ENCODE peak calls at places on chromosomes 2 and 18, in four cellular contexts. S is K562, Y is prostate gland, M is NB4. H is an unnamed sample.

GRCh38 chr2:26875083-26875634 is 27.2 kb downstream of the DPYSL5 start:
- DNase-seq in S (no peak), Y (no peak), M (no peak), H (no peak)

GRCh38 chr18:21853020-21853419 is 112.4 kb downstream of the MIB1 start:
- DNase-seq in S (no peak), Y (no peak), M (no peak), H (no peak)

GRCh38 chr2:50943781-50944180 is 88.2 kb downstream of the NRXN1 start:
- DNase-seq in S (no peak), Y (no peak), M (no peak), H (no peak)

GRCh38 chr2:192390401-192390800 is 195.7 kb upstream of the TMEFF2 start:
- DNase-seq in S (no peak), Y (no peak), M (no peak), H (no peak)

GRCh38 chr2:150247471-150247870 is 240.0 kb downstream of the RND3 start:
- DNase-seq in S (no peak), Y (no peak), M (no peak), H (no peak)

GRCh38 chr2:212547716-212548458 is 9.3 kb upstream of the ERBB4 start:
- DNase-seq in S (no peak), Y (no peak), M (no peak), H (no peak)

GRCh38 chr2:38692636-38693318 is 26.9 kb downstream of the GALM start:
- DNase-seq in S (peak), Y (peak), M (no peak), H (peak)

GRCh38 chr2:217919781-217920351 is 82.9 kb downstream of the TNS1 start:
- DNase-seq in S (no peak), Y (no peak), M (peak), H (no peak)

GRCh38 chr2:122670932-122671331 is 915.5 kb downstream of the TSN start:
- DNase-seq in S (no peak), Y (no peak), M (no peak), H (no peak)

GRCh38 chr2:232592687-232593407 is 40.6 kb upstream of the EFHD1 start:
- DNase-seq in S (no peak), Y (peak), M (no peak), H (peak)

GRCh38 chr18:76351961-76352581 is 143.0 kb downstream of the ZNF516 start:
- DNase-seq in S (no peak), Y (peak), M (peak), H (peak)

GRCh38 chr2:212242739-212243138 is 295.9 kb downstream of the ERBB4 start:
- DNase-seq in S (no peak), Y (no peak), M (no peak), H (no peak)

GRCh38 chr18:47246027-47246971 is 5.2 kb downstream of the SKOR2 start:
- DNase-seq in S (no peak), Y (no peak), M (no peak), H (no peak)

GRCh38 chr18:40464032-40464431 is 1491.0 kb upstream of the PIK3C3 start:
- DNase-seq in S (no peak), Y (no peak), M (no peak), H (no peak)

GRCh38 chr2:10135296-10136089 is 13.0 kb downstream of the RRM2 start:
- DNase-seq in S (peak), Y (no peak), M (peak), H (no peak)

GRCh38 chr2:207930747-207931146 is 94.6 kb downstream of the PLEKHM3 start:
- DNase-seq in S (no peak), Y (peak), M (no peak), H (peak)

GRCh38 chr2:191927319-191927867 is 80.5 kb upstream of the CAVIN2 start:
- DNase-seq in S (peak), Y (peak), M (no peak), H (peak)

GRCh38 chr18:44771957-44772917 is 91.5 kb downstream of the SETBP1 start:
- DNase-seq in S (no peak), Y (no peak), M (peak), H (peak)

GRCh38 chr2:84844141-84844540 is 36.7 kb downstream of the TRABD2A start:
- DNase-seq in S (no peak), Y (no peak), M (no peak), H (no peak)

GRCh38 chr2:219119422-219120043 is 41.1 kb downstream of the NHEJ1 start:
- DNase-seq in S (peak), Y (peak), M (peak), H (peak)

GRCh38 chr2:3631851-3632659 is 25.9 kb upstream of the ALLC start:
- DNase-seq in S (no peak), Y (no peak), M (no peak), H (no peak)

GRCh38 chr18:38023871-38024270 is 458.3 kb upstream of the CELF4 start:
- DNase-seq in S (no peak), Y (no peak), M (no peak), H (no peak)

GRCh38 chr2:6972067-6972710 is 55.0 kb downstream of the RNF144A start:
- DNase-seq in S (no peak), Y (no peak), M (no peak), H (no peak)

GRCh38 chr18:12248926-12249720 is 5.0 kb upstream of the CIDEA start:
- DNase-seq in S (no peak), Y (no peak), M (no peak), H (no peak)

GRCh38 chr2:62396880-62397279 is 109.1 kb downstream of the TMEM17 start:
- DNase-seq in S (no peak), Y (no peak), M (no peak), H (no peak)

GRCh38 chr2:31337860-31338259 is 76.7 kb downstream of the XDH start:
- DNase-seq in S (no peak), Y (no peak), M (no peak), H (no peak)

GRCh38 chr2:42652086-42652485 is 83.7 kb downstream of the MTA3 start:
- DNase-seq in S (no peak), Y (no peak), M (no peak), H (no peak)

GRCh38 chr2:212797484-212798205 is 259.0 kb upstream of the ERBB4 start:
- DNase-seq in S (no peak), Y (no peak), M (no peak), H (no peak)

GRCh38 chr2:200065477-200065876 is 110.1 kb downstream of the MAIP1 start:
- DNase-seq in S (no peak), Y (no peak), M (no peak), H (no peak)

GRCh38 chr2:166158546-166158945 is 30.7 kb upstream of the SCN1A start:
- DNase-seq in S (no peak), Y (no peak), M (no peak), H (no peak)

GRCh38 chr2:43317194-43317593 is 90.8 kb upstream of the ZFP36L2 start:
- DNase-seq in S (no peak), Y (no peak), M (no peak), H (no peak)

DNA sequence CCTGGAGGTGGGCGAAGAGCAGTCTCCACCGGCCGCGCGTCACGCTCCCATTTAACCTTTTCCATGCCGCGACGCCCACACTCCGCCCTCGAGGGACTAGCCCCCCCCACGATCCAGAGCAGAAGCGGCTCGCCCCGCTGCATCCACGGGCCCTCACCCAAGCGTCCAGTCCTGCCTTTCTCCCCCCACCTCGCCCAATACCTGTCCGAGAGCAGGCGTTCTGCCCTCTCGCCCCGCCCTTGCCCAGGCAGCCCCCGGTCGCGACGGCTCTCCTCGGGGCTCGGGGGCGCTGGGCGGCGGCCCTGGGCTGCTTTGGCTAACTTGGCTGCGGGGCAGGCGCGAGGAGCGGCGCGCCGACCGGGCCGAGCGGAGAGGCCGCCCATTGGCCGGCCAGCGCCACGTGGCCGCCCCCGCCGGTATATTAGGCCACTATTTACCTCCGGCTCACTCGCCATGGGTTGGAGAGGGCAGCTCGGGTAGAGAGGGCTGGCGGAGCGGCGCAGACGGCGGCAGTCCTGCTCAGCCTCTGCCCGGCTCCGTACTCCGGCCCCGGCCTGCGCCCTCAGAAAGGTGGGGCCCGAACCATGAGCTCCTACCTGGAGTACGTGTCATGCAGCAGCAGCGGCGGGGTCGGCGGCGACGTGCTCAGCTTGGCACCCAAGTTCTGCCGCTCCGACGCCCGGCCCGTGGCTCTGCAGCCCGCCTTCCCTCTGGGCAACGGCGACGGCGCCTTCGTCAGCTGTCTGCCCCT is at the start of gene HOXD1:
- DNase-seq in S (peak), Y (peak), M (no peak), H (peak)
- TF ChIP-seq POLR2A in S (no peak), Y (no peak), M (no peak), H (peak)

GRCh38 chr2:101771226-101771906 is 73.9 kb downstream of the MAP4K4 start:
- DNase-seq in S (no peak), Y (no peak), M (no peak), H (no peak)

GRCh38 chr2:101775092-101775491 is 77.6 kb downstream of the MAP4K4 start:
- DNase-seq in S (no peak), Y (no peak), M (no peak), H (no peak)

GRCh38 chr2:101773137-101773536 is 75.6 kb downstream of the MAP4K4 start:
- DNase-seq in S (no peak), Y (no peak), M (no peak), H (no peak)

GRCh38 chr2:101770672-101771071 is 73.2 kb downstream of the MAP4K4 start:
- DNase-seq in S (peak), Y (no peak), M (peak), H (peak)

DNA sequence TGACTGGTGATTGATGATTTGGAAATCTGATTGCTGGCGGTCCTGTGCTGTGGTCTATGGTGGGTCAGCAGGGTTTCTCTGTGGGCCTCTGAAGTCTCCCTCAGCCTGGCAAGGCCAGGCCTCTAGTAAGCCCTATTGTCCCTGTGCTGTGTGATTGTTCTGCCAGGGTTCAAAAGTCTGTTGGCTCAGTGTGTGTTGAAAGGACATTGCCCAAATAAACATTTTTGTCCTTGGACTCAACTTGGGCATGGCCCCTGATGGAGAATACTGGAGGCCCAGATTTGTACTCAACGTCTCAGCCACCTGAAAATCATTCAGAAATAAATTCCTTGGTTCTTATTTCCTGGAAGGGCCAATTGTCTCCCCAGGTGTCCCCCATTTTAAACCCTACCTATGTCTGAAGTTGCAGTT is 74.4 kb downstream of the MAP4K4 start:
- DNase-seq in S (no peak), Y (no peak), M (no peak), H (no peak)
- TF ChIP-seq POLR2A in S (no peak), Y (no peak), M (no peak), H (no peak)

DNA sequence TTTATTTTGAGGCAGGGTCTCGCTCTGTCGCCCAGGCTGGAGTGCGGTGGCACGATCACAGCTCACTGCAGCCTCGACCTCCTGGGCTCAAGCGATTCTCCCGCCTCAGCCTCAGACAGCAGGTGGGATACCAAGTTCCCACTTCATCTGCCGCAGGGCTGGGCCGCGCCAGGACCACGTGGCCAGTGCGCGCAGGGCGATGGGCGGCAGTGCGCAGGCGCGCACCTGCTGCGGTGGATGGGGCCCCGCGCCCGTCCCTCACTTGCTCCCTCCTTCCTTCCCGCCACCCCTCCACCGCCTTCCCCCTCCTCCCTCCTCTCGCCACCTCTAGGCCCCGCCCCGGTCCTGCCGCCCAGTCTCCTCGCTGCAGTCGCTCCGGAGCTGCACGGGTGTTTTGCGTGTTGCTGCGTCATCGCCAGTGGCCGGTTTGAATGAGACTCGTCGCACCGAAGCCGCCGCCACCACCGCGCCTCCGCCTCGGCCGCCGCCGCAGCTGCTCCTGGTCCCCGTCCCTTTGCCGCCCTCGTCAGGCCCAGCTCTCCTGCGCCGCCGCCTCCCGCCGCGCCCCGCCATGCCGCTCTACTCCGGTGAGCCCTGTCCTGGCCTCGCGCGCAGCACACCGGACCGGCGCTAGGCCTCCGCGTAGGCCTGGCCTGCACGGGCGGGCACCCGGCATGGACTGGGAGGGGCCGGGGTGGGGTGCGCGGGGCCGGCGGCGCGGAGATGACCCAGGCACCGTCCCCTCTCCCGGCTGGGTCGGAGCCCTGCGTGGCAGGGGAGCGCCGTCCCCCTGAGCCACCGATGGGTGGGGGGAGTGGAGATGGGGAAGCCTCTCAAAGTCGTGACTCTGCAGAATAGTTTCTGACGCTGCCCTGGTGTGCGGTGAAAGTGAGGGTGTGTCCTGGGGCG is at the start of gene USP14:
- DNase-seq in S (peak), Y (peak), M (peak), H (peak)
- TF ChIP-seq POLR2A in S (peak), Y (peak), M (no peak), H (peak)

GRCh38 chr18:75261430-75262223 is 51.0 kb downstream of the TSHZ1 start:
- DNase-seq in S (no peak), Y (no peak), M (no peak), H (no peak)
- TF ChIP-seq POLR2A in S (no peak), Y (no peak), M (no peak), H (no peak)

GRCh38 chr2:241110607-241111442 is 8.7 kb upstream of the MTERF4 start:
- DNase-seq in S (no peak), Y (no peak), M (no peak), H (no peak)

GRCh38 chr2:241114836-241115235 is 12.7 kb upstream of the MTERF4 start:
- DNase-seq in S (no peak), Y (no peak), M (no peak), H (no peak)

GRCh38 chr2:241112046-241112445 is 10.0 kb upstream of the MTERF4 start:
- DNase-seq in S (no peak), Y (no peak), M (no peak), H (no peak)

GRCh38 chr2:241111443-241111810 is 9.3 kb upstream of the MTERF4 start:
- DNase-seq in S (no peak), Y (no peak), M (no peak), H (no peak)

GRCh38 chr2:241112592-241112991 is 10.5 kb upstream of the MTERF4 start:
- DNase-seq in S (no peak), Y (no peak), M (no peak), H (no peak)
- TF ChIP-seq POLR2A in S (no peak), Y (no peak), M (no peak), H (no peak)

GRCh38 chr2:64731746-64732145 is 78.0 kb upstream of the SERTAD2 start:
- DNase-seq in S (no peak), Y (no peak), M (peak), H (no peak)

GRCh38 chr2:64730551-64731305 is 77.0 kb upstream of the SERTAD2 start:
- DNase-seq in S (no peak), Y (peak), M (peak), H (peak)

GRCh38 chr2:64727013-64727767 is 73.5 kb upstream of the SERTAD2 start:
- DNase-seq in S (no peak), Y (no peak), M (peak), H (no peak)

GRCh38 chr2:64731306-64731654 is 77.6 kb upstream of the SERTAD2 start:
- DNase-seq in S (no peak), Y (no peak), M (no peak), H (no peak)

DNA sequence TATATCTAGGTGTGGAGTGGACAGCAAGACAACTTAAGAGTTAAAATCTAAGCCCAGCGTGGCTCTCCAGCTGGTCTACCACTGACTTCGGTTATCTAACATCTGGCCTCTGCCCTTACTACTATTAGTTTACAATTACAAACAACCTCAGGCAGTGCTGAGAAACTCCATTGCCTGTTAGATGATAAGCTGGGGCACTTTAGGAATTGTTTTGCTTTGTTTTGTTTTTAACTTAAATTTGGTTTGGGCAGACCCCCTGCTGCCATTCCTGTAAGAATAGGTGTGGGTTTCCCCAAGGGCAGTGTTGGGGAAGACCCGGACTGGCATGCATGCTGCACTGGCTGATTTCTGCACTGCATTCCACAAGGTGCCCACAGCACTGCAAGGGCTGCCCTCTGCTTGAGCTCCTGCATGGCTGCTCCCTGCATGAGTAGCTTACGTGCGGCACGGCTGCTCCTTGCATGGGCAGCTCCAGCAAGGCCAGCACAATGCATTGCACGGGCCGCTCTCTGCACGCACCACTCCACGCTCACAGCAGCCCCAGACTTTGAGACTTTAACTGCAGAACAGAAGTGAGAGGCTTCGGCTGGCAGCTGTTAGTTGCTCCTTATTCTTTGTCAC is 74.2 kb upstream of the SERTAD2 start:
- DNase-seq in S (no peak), Y (no peak), M (peak), H (no peak)
- TF ChIP-seq POLR2A in S (no peak), Y (no peak), M (no peak), H (no peak)

DNA sequence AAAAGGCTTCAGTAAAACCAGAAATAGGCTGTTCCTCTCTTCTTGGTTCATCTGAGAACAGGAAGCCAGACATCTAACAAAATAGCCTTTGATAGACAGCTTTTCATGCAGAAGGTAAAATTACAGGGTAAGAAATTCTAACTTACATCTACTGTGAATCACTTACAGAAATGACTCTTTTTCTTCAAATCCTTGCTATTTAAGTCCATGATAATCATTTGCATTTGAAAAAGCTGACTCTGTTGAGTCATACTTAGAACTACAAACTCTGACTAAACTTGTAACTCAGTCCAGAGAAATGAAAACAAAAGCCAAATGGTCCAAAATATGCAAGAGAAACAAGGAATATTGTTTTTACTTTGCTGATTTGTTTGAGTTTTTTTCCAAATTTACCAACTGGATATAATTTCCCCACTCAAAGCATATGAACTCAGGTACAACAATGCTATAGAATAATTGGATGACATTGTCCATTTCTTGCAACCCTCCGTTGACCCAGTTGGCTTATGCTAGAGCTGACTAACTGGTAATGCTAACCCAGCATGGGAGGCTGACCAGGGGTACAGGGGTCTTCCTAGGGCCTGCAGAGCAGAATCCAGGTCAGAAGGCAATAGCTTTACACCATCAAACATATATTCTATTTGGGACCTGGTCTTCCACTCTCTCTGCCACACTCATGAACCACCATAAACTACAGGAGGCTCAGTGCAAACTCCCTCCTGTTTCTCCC is 18.8 kb upstream of the MREG start:
- DNase-seq in S (no peak), Y (no peak), M (no peak), H (no peak)
- TF ChIP-seq POLR2A in S (no peak), Y (no peak), M (no peak), H (no peak)

DNA sequence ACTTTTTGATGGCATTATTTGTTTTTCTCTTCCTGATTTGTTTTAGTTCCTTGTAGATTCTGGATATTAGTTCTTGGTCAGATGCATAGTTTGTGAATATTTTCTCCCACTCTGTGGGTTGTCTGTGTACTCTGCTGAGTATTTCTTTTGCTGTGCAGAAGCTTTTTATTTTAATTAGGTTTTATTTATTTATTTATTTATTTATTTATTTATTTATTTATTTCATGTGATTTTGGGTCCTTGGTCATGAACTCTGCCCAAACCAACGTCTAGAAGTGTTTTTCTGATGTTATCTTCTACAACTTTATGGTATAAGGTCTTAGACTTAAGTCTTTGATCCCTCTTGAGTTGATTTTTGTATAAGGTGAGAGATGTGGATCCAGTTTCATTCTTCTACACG is 292.2 kb downstream of the CDH7 start:
- DNase-seq in S (no peak), Y (no peak), M (no peak), H (no peak)
- TF ChIP-seq POLR2A in S (no peak), Y (no peak), M (no peak), H (no peak)